ENCODE peak calls at places on chromosome 5, in five cellular contexts. M, H, R, P and D are unnamed samples.

GRCh38 chr5:106454651-106455415 is 1215.9 kb downstream of the EFNA5 start:
- DNase-seq in M (no peak), H (no peak), R (peak; percentile 5), P (peak; percentile 72), D (peak; percentile 39)

GRCh38 chr5:148443998-148444397 is 60.2 kb downstream of the FBXO38 start:
- DNase-seq in M (peak; percentile 42), H (peak; percentile 51), R (peak; percentile 65), P (peak; percentile 79), D (peak; percentile 18)

GRCh38 chr5:126694403-126694802 is 82.5 kb upstream of the LMNB1 start:
- DNase-seq in M (no peak), H (no peak), R (no peak), P (no peak), D (no peak)

GRCh38 chr5:169944922-169945675 is 35.2 kb downstream of the INSYN2B start:
- DNase-seq in M (no peak), H (no peak), R (no peak), P (peak; percentile 5), D (no peak)

GRCh38 chr5:135964670-135965320 is 10.0 kb upstream of the LECT2 start:
- DNase-seq in M (no peak), H (no peak), R (no peak), P (no peak), D (no peak)

GRCh38 chr5:39500656-39501295 is 76.0 kb upstream of the DAB2 start:
- DNase-seq in M (no peak), H (no peak), R (no peak), P (peak; percentile 55), D (no peak)

GRCh38 chr5:132526290-132526973 is 16.9 kb downstream of the IL5 start:
- DNase-seq in M (peak; percentile 69), H (peak; percentile 73), R (peak; percentile 66), P (peak; percentile 75), D (peak; percentile 42)

GRCh38 chr5:138468133-138468965 is 3.1 kb downstream of the EGR1 start:
- DNase-seq in M (no peak), H (no peak), R (no peak), P (peak; percentile 1), D (no peak)

GRCh38 chr5:120465281-120465961 is 1.3 kb downstream of the PRR16 start:
- DNase-seq in M (no peak), H (peak; percentile 16), R (no peak), P (no peak), D (peak; percentile 63)

GRCh38 chr5:171272996-171273970 is 35.8 kb upstream of the TLX3 start:
- DNase-seq in M (no peak), H (peak; percentile 15), R (peak; percentile 25), P (peak; percentile 12), D (peak; percentile 41)

GRCh38 chr5:82151622-82152021 is 126.5 kb downstream of the RPS23 start:
- DNase-seq in M (no peak), H (no peak), R (no peak), P (no peak), D (no peak)

GRCh38 chr5:1746371-1747078 is 53.1 kb downstream of the MRPL36 start:
- DNase-seq in M (no peak), H (peak; percentile 63), R (no peak), P (no peak), D (peak; percentile 8)

GRCh38 chr5:28961806-28962205 is 1923.4 kb upstream of the CDH9 start:
- DNase-seq in M (no peak), H (no peak), R (no peak), P (no peak), D (no peak)

GRCh38 chr5:4942831-4943178 is 197.3 kb upstream of the ADAMTS16 start:
- DNase-seq in M (no peak), H (no peak), R (no peak), P (no peak), D (peak; percentile 33)

GRCh38 chr5:40667171-40667663 is 12.5 kb upstream of the PTGER4 start:
- DNase-seq in M (no peak), H (no peak), R (no peak), P (no peak), D (no peak)

GRCh38 chr5:28505121-28505520 is 1466.7 kb upstream of the CDH9 start:
- DNase-seq in M (no peak), H (no peak), R (no peak), P (no peak), D (no peak)

GRCh38 chr5:103263054-103263453 is 4.5 kb downstream of the MACIR start:
- DNase-seq in M (no peak), H (no peak), R (no peak), P (no peak), D (no peak)

GRCh38 chr5:78903936-78904335 is 81.2 kb downstream of the ARSB start:
- DNase-seq in M (no peak), H (no peak), R (no peak), P (peak; percentile 72), D (no peak)

GRCh38 chr5:151523335-151523734 is 67.8 kb downstream of the FAT2 start:
- DNase-seq in M (peak; percentile 75), H (peak; percentile 55), R (peak; percentile 60), P (peak; percentile 52), D (peak; percentile 62)

GRCh38 chr5:56693220-56693579 is 122.1 kb upstream of the MAP3K1 start:
- DNase-seq in M (no peak), H (no peak), R (no peak), P (no peak), D (no peak)

GRCh38 chr5:143148461-143149170 is 254.9 kb downstream of the NR3C1 start:
- DNase-seq in M (no peak), H (no peak), R (no peak), P (no peak), D (no peak)

GRCh38 chr5:122153230-122153629 is 23.9 kb downstream of the ZNF474 start:
- DNase-seq in M (no peak), H (no peak), R (no peak), P (no peak), D (no peak)

DNA sequence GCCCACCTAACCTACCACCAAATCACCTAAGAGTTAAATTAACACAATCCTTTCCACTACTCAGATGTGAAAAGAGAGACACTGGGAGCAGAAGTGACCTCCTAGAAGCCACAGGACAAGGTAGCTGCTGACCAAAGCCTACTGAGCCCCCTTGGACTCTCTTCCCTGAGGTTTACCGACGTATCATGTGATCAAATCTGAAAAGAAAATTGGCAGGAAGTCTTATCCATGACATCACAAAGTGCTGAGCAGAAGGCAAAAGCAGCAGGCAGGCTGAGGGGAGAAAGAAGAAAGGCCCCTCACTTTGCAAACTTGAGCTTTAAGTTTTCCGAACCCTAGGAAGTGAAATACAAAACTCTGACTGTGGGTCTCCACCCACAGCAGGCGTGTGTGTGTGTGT is 11.1 kb downstream of the PRELID2 start:
- DNase-seq in M (no peak), H (no peak), R (no peak), P (no peak), D (no peak)
- TF ChIP-seq JUN in M (no peak), H (no peak), R (no peak), P (no peak), D (no peak)

GRCh38 chr5:57791875-57792274 is 309.3 kb upstream of the ACTBL2 start:
- DNase-seq in M (no peak), H (no peak), R (no peak), P (no peak), D (no peak)

DNA sequence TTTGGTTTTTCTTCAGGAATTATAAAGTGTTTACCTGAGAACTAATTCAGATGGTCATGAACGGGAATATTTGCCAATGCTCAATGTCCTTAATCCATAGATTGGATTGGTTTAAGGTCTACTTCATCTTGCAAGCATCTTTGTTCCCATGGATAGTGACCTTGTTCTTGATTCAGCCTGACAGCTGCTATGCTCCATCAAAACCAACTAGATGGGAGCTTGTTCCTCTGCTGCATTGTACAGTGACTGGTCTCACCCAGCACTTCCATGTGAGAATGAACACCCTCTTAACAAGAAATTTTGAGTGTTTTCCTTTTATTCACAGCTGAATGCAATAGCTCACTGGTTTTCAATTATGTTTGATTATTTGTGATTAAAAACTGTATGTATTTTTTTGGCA is 312.6 kb upstream of the ACTBL2 start:
- DNase-seq in M (no peak), H (no peak), R (no peak), P (no peak), D (no peak)
- TF ChIP-seq JUN in M (no peak), H (no peak), R (no peak), P (no peak), D (no peak)

GRCh38 chr5:65672787-65673186 is 48.0 kb downstream of the SHLD3 start:
- DNase-seq in M (no peak), H (no peak), R (no peak), P (no peak), D (no peak)
- TF ChIP-seq JUN in M (no peak), H (no peak), R (no peak), P (no peak), D (no peak)

DNA sequence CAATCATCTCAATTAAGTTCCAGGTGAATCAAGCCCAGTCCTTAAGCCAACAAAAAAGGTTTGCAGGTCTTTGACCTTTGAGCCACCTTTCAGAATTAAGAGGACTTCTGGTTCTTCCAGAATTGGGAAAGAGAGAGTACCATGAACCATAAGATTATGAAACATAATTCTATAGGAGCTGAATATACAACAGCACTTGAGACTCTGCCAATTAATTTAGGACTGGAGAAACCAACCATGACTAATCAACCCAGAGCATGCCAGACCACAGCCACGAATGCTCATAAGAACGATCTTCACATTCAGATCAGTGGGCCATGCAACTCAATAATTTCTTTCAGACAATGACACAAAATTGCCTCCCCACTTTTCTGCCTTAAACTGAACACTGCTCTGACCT is 213.6 kb downstream of the ATPSCKMT start:
- DNase-seq in M (no peak), H (no peak), R (no peak), P (no peak), D (no peak)
- TF ChIP-seq JUN in M (no peak), H (no peak), R (no peak), P (no peak), D (no peak)

GRCh38 chr5:35823347-35823875 is 33.3 kb upstream of the IL7R start:
- DNase-seq in M (no peak), H (no peak), R (no peak), P (no peak), D (no peak)

GRCh38 chr5:35821513-35821912 is 35.2 kb upstream of the IL7R start:
- DNase-seq in M (no peak), H (no peak), R (no peak), P (no peak), D (no peak)

GRCh38 chr5:35820720-35821119 is 36.0 kb upstream of the IL7R start:
- DNase-seq in M (no peak), H (no peak), R (no peak), P (no peak), D (no peak)

GRCh38 chr5:35819656-35820055 is 37.0 kb upstream of the IL7R start:
- DNase-seq in M (no peak), H (no peak), R (no peak), P (no peak), D (no peak)

DNA sequence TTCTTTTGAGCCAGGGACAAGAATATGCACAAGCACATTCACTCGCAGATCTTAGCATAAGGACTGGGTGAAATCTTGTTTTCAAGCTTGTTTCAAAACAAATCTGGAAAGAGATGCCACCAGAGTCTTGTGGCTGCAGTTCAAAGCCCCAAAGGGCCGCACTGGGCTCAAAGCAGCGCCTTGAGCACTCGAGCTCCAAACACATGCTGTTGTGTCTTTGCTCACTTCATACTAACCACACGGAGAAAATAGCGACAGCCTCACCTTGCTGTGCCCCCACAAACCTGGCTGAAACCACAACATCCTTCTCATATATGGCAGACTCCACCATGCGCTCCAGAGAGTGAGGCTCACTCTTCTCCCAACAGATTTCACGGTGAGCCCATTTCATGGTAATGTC is 34.1 kb upstream of the IL7R start:
- DNase-seq in M (no peak), H (no peak), R (no peak), P (no peak), D (no peak)
- TF ChIP-seq JUN in M (no peak), H (no peak), R (no peak), P (no peak), D (no peak)